ENCODE peak calls at places on chromosome 3, in six cellular contexts. Q is SK-N-SH, F is H1, P is HCT116, K is K562, R is HepG2. S is an unnamed sample.

GRCh38 chr3:72336821-72337479 is 511.3 kb downstream of the SHQ1 start:
- DNase-seq in R (no peak), F (peak), P (no peak), Q (peak), K (peak), S (no peak)

GRCh38 chr3:164351126-164351525 is 727.2 kb downstream of the SI start:
- DNase-seq in K (no peak), P (no peak), R (no peak), Q (no peak), F (no peak), S (no peak)

GRCh38 chr3:59654120-59654952 is 604.5 kb upstream of the CFAP20DC start:
- DNase-seq in P (no peak), F (no peak), Q (no peak), R (no peak), K (no peak), S (no peak)

GRCh38 chr3:112948346-112948838 is 26.5 kb downstream of the CD200R1 start:
- DNase-seq in R (no peak), K (no peak), F (peak), Q (no peak), P (no peak), S (no peak)

GRCh38 chr3:144444546-144444945 is 472.9 kb downstream of the DIPK2A start:
- DNase-seq in F (no peak), Q (no peak), P (no peak), K (no peak), R (no peak), S (no peak)

GRCh38 chr3:59451800-59452741 is 402.2 kb upstream of the CFAP20DC start:
- DNase-seq in R (no peak), Q (no peak), K (no peak), P (no peak), F (no peak), S (no peak)

GRCh38 chr3:160810360-160810759 is 54.3 kb downstream of the PPM1L start:
- DNase-seq in R (no peak), Q (no peak), P (no peak), K (no peak), F (no peak), S (no peak)

GRCh38 chr3:31399270-31399669 is 133.5 kb upstream of the STT3B start:
- DNase-seq in K (no peak), Q (no peak), F (no peak), P (no peak), R (no peak), S (no peak)

GRCh38 chr3:186298876-186299275 is 63.2 kb downstream of the DGKG start:
- DNase-seq in K (no peak), P (no peak), F (no peak), Q (no peak), R (no peak), S (no peak)

GRCh38 chr3:129211772-129212171 is 28.1 kb upstream of the CNBP start:
- DNase-seq in R (peak), P (peak), F (no peak), K (peak), Q (peak), S (no peak)

GRCh38 chr3:7876741-7877297 is 624.8 kb upstream of the LMCD1 start:
- DNase-seq in R (no peak), F (no peak), K (no peak), Q (no peak), P (peak), S (no peak)

GRCh38 chr3:141998674-141999290 is 122.3 kb downstream of the ATP1B3 start:
- DNase-seq in F (no peak), Q (peak), R (peak), K (no peak), P (no peak), S (no peak)

GRCh38 chr3:46939578-46940405 is 36.8 kb downstream of the CCDC12 start:
- DNase-seq in R (no peak), P (no peak), K (no peak), F (no peak), Q (no peak), S (no peak)

GRCh38 chr3:16302082-16302631 is 37.1 kb downstream of the OXNAD1 start:
- DNase-seq in P (no peak), K (no peak), Q (no peak), F (no peak), R (no peak), S (no peak)

GRCh38 chr3:56145410-56145809 is 322.9 kb downstream of the ERC2 start:
- DNase-seq in F (no peak), R (no peak), Q (no peak), K (no peak), P (no peak), S (no peak)
- TF ChIP-seq YY1 in F (no peak), R (no peak), Q (no peak), K (no peak), P (no peak), S (no peak)

GRCh38 chr3:188508454-188508853 is 354.5 kb downstream of the LPP start:
- DNase-seq in P (no peak), Q (no peak), K (no peak), R (no peak), F (no peak), S (no peak)

GRCh38 chr3:188509316-188509715 is 355.4 kb downstream of the LPP start:
- DNase-seq in R (no peak), F (no peak), K (no peak), P (no peak), Q (no peak), S (no peak)

GRCh38 chr3:188507244-188507720 is 353.3 kb downstream of the LPP start:
- DNase-seq in K (no peak), Q (no peak), P (no peak), R (peak), F (no peak), S (no peak)

GRCh38 chr3:188513662-188514328 is 359.8 kb downstream of the LPP start:
- DNase-seq in P (no peak), F (no peak), K (no peak), R (no peak), Q (no peak), S (no peak)

GRCh38 chr3:188510366-188510765 is 356.4 kb downstream of the LPP start:
- DNase-seq in P (no peak), R (no peak), F (no peak), Q (no peak), K (no peak), S (no peak)
- TF ChIP-seq RAD21 in P (no peak), R (no peak), F (no peak), Q (no peak), K (no peak), S (no peak)

DNA sequence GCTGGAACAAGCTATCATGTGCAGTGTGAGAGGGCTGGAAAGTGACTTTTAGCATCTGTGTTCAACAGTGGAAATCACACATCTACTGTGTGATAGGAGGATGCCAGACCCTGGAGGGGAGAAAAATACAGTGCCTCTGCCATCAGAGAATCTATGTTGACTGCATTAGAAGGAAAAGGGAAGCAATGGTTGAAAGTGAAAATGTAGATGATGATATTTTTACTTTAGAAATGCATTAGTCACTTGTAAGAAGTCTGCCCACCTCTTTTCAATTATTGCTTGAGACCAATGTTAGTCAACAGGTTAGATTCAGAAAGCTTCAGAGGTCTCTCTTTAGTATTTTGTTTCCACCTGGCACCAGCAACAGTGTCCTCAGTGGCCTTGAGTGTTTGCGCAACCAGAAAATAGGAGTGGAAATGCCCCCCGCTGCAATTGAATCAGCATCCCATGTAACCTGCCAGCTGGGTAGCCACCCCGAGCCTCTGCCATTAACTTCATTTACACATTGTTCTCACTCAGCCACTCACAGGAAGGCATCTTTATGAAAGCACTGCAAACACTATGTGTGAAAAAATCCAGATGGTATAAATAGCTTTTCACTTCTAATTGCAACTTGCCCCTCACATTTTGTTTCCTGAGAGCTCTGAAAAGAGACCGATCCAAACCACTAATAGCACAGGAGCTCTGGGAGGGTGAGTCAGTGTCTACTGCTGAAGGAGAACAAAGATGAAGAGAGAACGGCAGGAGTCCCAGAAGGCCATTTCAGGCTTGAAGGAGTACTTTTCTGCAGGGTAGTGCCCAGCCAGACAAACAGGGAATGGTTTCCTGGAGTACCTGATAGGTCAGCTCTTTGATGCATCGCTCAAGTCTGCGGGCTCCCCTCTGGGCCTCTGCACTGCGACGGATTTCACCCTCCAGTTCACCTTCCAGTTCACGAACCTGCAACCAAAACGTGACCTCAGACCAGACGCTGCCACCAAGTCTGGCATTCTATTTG is 92.1 kb downstream of the HHLA2 start:
- DNase-seq in K (no peak), R (no peak), P (no peak), Q (no peak), F (no peak), S (peak)
- TF ChIP-seq YY1 in K (no peak), R (no peak), P (no peak), Q (no peak), F (no peak), S (no peak)

GRCh38 chr3:188179006-188179966 is 25.3 kb downstream of the LPP start:
- DNase-seq in R (no peak), P (no peak), Q (no peak), K (no peak), F (no peak), S (no peak)
- TF ChIP-seq RAD21 in R (no peak), P (no peak), Q (no peak), K (no peak), F (peak), S (no peak)

DNA sequence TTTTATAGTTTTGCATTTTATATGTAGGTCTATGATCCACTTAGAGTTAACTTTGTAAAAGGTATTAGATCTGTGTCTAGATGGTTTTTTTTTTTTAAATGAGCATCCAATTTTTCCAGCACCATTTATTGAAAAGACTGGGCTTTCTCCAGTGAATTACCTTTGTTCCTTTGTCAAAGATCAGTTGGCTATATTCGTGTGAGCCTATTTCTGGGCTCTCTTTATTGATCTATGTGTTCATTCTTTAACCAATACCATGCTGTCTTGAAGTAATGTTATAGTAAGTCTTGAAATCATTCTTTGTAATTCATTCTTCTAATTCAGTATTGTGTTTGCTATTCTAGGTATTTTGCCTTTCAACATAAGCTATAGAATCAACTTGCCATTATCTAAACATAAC is 165.4 kb upstream of the ARPP21 start:
- DNase-seq in K (no peak), R (no peak), F (no peak), P (no peak), Q (no peak), S (no peak)
- TF ChIP-seq YY1 in K (no peak), R (no peak), F (no peak), P (no peak), Q (no peak), S (no peak)

S was measured in GM12878.